ENCODE peak calls at places on chromosomes 7 and 10, in six cellular contexts. Y is stomach, V is dorsolateral prefrontal cortex, A is Calu3, S is endothelial cell, P is foreskin keratinocyte. L is an unnamed sample.
A peak's percentile ranks its signal among the peaks of the same experiment; 100 is the strongest.

GRCh38 chr7:36820527-36821170 is 96.4 kb upstream of the AOAH start:
- DNase-seq in Y (no peak), V (no peak), A (no peak), S (no peak), P (peak; percentile 97), L (no peak)

GRCh38 chr10:132554991-132555647 is 17.5 kb downstream of the INPP5A start:
- DNase-seq in Y (peak; percentile 52), V (peak; percentile 22), A (no peak), S (no peak), P (no peak), L (peak; percentile 73)

GRCh38 chr10:4382811-4383210 is 443.2 kb upstream of the AKR1E2 start:
- DNase-seq in Y (no peak), V (no peak), A (no peak), S (no peak), P (no peak), L (no peak)

GRCh38 chr10:11869743-11870460 is 46.7 kb downstream of the PROSER2 start:
- DNase-seq in Y (no peak), V (no peak), A (no peak), S (no peak), P (no peak), L (no peak)

GRCh38 chr7:157112706-157113105 is 26.0 kb upstream of the UBE3C start:
- DNase-seq in Y (no peak), V (no peak), A (no peak), S (no peak), P (no peak), L (no peak)

GRCh38 chr10:133157662-133158436 is 2.2 kb upstream of the KNDC1 start:
- DNase-seq in Y (no peak), V (no peak), A (no peak), S (no peak), P (no peak), L (no peak)

GRCh38 chr10:5252177-5253037 is 55.8 kb downstream of the AKR1C4 start:
- DNase-seq in Y (no peak), V (no peak), A (peak; percentile 24), S (no peak), P (no peak), L (no peak)

GRCh38 chr10:84184517-84184916 is 9.8 kb upstream of the CDHR1 start:
- DNase-seq in Y (no peak), V (no peak), A (no peak), S (no peak), P (no peak), L (no peak)

GRCh38 chr7:108442039-108442568 is 14.1 kb downstream of the NRCAM start:
- DNase-seq in Y (no peak), V (no peak), A (no peak), S (no peak), P (peak; percentile 59), L (no peak)

GRCh38 chr7:3437467-3437866 is 136.4 kb downstream of the SDK1 start:
- DNase-seq in Y (no peak), V (no peak), A (no peak), S (no peak), P (no peak), L (no peak)

GRCh38 chr7:150737265-150738055 is at the start of gene GIMAP5:
- DNase-seq in Y (no peak), V (no peak), A (no peak), S (no peak), P (no peak), L (no peak)

GRCh38 chr10:92207061-92207460 is 83.8 kb downstream of the CPEB3 start:
- DNase-seq in Y (no peak), V (no peak), A (no peak), S (no peak), P (no peak), L (no peak)

GRCh38 chr7:5557920-5558401 is 134.3 kb upstream of the TNRC18 start:
- DNase-seq in Y (peak; percentile 73), V (no peak), A (peak; percentile 66), S (no peak), P (no peak), L (peak; percentile 89)

GRCh38 chr7:106099539-106099938 is 12.6 kb downstream of the SYPL1 start:
- DNase-seq in Y (no peak), V (no peak), A (no peak), S (no peak), P (no peak), L (no peak)

GRCh38 chr10:71431945-71432905 is 35.5 kb downstream of the CDH23 start:
- DNase-seq in Y (peak; percentile 13), V (no peak), A (no peak), S (no peak), P (no peak), L (no peak)

GRCh38 chr7:10790910-10791309 is 182.8 kb upstream of the PHF14 start:
- DNase-seq in Y (no peak), V (no peak), A (no peak), S (no peak), P (no peak), L (no peak)

GRCh38 chr10:29860159-29860558 is 199.2 kb downstream of the JCAD start:
- DNase-seq in Y (no peak), V (no peak), A (no peak), S (no peak), P (peak; percentile 83), L (no peak)

GRCh38 chr7:34087892-34088891 is 182.9 kb downstream of the BMPER start:
- DNase-seq in Y (peak; percentile 46), V (no peak), A (peak; percentile 79), S (peak; percentile 53), P (no peak), L (no peak)
- TF ChIP-seq CTCF in Y (peak; percentile 41), V (peak; percentile 23), A (peak; percentile 90), S (peak; percentile 67), P (peak; percentile 73), L (peak; percentile 42)

GRCh38 chr10:90288403-90288933 is 569.4 kb downstream of the HTR7 start:
- DNase-seq in Y (no peak), V (no peak), A (peak; percentile 1), S (no peak), P (no peak), L (no peak)
- TF ChIP-seq CTCF in Y (no peak), V (no peak), A (no peak), S (no peak), P (peak; percentile 70), L (peak; percentile 17)

GRCh38 chr7:149329787-149330334 is 67.9 kb downstream of the ZNF783 start:
- DNase-seq in Y (no peak), V (no peak), A (no peak), S (no peak), P (no peak), L (no peak)
- TF ChIP-seq CTCF in Y (no peak), V (no peak), A (no peak), S (no peak), P (no peak), L (no peak)

GRCh38 chr7:41981046-41982040 is 255.7 kb downstream of the GLI3 start:
- DNase-seq in Y (no peak), V (no peak), A (no peak), S (no peak), P (no peak), L (no peak)

GRCh38 chr7:41977165-41977651 is 259.8 kb downstream of the GLI3 start:
- DNase-seq in Y (no peak), V (no peak), A (peak; percentile 32), S (peak; percentile 30), P (no peak), L (no peak)

GRCh38 chr7:41976411-41976810 is 260.6 kb downstream of the GLI3 start:
- DNase-seq in Y (no peak), V (no peak), A (no peak), S (no peak), P (no peak), L (no peak)

GRCh38 chr7:41978858-41979257 is 258.2 kb downstream of the GLI3 start:
- DNase-seq in Y (no peak), V (no peak), A (no peak), S (no peak), P (no peak), L (no peak)

DNA sequence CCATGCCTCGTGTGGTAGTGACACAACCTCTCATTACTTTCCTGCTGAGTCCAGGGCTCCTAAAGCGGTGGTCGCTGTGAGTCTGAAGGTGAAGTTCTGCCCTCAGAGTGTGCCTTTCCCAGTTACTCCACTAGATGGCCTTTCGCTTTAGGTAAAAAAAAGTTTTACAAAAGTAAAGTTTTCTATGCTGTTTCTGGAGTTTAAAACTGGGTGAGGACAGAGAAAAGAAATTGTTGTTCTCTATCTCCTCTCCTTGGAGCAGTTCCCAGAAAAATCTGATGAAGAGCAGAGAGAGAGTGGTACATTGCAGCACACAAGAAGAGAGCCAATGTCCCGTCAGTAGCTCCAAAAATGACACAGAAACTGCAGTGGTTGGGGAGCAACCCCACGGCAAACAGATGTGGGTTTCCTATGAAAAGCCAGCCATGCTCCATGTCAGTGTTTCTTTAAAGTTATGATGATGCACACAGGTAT is 257.1 kb downstream of the GLI3 start:
- DNase-seq in Y (no peak), V (no peak), A (peak; percentile 26), S (peak; percentile 47), P (no peak), L (no peak)
- TF ChIP-seq CTCF in Y (peak; percentile 61), V (peak; percentile 49), A (peak; percentile 69), S (peak; percentile 85), P (peak; percentile 75), L (peak; percentile 67)

DNA sequence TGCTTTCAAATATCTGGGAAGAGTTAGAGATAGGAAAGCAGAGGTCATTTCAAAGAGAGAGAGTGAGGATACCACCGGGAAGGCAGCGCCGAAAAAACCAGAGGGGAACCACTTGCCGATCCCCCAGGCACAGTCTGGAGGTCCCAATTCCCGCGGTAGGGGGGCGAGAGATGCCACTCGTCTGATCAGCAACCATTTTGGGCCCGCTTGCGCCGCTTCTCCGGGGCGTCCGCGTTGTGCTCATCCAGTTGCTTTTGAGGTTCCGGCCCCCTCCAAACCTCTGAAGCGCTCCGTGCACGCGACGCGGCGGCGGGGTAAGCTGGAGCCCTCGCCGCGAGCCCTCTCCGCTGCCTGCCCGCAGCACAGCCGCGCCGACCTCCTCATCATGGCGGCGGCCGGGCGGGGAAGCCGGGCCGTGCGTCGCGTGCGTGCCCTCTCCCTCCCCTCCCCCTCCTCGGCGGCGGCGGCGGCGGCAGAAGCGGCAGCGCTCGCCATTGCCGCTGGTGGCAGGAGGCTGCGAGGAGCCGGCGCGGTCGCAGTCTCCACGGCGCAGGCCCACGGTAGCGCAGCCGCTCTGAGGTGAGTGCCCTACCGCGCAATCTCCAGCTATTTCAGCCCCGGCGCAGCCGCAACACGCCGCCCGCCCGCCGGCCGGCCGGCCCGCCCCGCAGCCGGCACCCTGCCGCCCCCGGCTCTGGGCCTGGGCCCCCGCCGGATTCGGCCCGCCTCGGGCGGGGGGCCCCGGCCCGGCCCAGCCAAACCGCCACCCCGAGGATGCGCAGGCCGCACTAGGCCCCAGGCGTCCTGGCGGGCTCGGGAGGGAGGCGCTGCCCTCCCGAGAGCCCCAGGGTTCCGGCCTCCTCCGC is at the start of gene NRF1:
- DNase-seq in Y (peak; percentile 90), V (peak; percentile 75), A (peak; percentile 95), S (peak; percentile 94), P (peak; percentile 54), L (peak; percentile 96)
- TF ChIP-seq CTCF in Y (peak; percentile 28), V (peak; percentile 20), A (no peak), S (no peak), P (peak; percentile 56), L (peak; percentile 35)

DNA sequence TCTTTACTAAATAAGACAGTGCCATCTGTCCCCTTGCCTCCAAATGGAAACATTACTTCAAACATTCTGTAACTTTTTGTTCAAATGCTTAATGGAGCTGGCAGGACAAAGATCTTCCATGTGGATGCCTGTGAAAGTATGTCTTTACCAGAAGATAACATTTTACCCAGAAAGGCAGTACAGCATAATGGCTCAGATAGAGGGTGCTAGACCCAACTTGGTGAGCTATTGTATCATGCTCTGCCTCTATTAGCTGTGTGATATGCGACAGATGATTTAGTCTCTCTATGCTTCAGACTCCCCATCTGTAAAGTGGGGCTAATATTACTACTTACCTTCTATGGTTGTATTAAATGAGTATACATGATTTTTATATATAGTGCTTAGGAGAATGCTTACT is 8.8 kb upstream of the SMKR1 start:
- DNase-seq in Y (no peak), V (no peak), A (no peak), S (no peak), P (no peak), L (no peak)
- TF ChIP-seq CTCF in Y (no peak), V (no peak), A (no peak), S (no peak), P (peak; percentile 51), L (no peak)

GRCh38 chr7:28754027-28754426 is 204.1 kb downstream of the TRIL start:
- DNase-seq in Y (no peak), V (peak; percentile 93), A (peak; percentile 24), S (no peak), P (no peak), L (no peak)
- TF ChIP-seq CTCF in Y (no peak), V (no peak), A (no peak), S (no peak), P (no peak), L (no peak)

L was measured in upper lobe of right lung.